ENCODE peak calls at places on chromosome 22, in seven cellular contexts. J is activated effector memory CD4-positive, alpha-beta T cell treated with Interleukin-2 at 50 U/mL for 16 hours; Q is activated T-helper 1 cell treated with anti-CD3 and anti-CD28 coated beads, Interleukin-12 subunit alpha, Interleukin-12 subunit beta, Interleukin-2, Interleukin-4 antibody, amounts not matched to agents 30 ng/mL and 10 ng/mL and 1 ng/mL, durations not matched to agents 14 hours and 24 hours and 36 hours; W is GM10248; G is left cardiac atrium; N is keratinocyte; R is T-helper 9 cell. M is an unnamed sample.

GRCh38 chr22:45688606-45689080 is 17.0 kb downstream of the ATXN10 start:
- DNase-seq in J (no peak), Q (no peak), W (no peak), G (no peak), N (peak; percentile 80), R (no peak), M (peak; percentile 88)

GRCh38 chr22:21942407-21942895 is 10.2 kb downstream of the PPM1F start:
- DNase-seq in J (no peak), Q (no peak), W (no peak), G (peak; percentile 95), N (peak; percentile 44), R (no peak), M (peak; percentile 89)

GRCh38 chr22:50119169-50119767 is 29.5 kb downstream of the MOV10L1 start:
- DNase-seq in J (no peak), Q (no peak), W (peak; percentile 4), G (no peak), N (no peak), R (no peak), M (no peak)

GRCh38 chr22:48695251-48695650 is 1132.4 kb downstream of the BRD1 start:
- DNase-seq in J (no peak), Q (no peak), W (no peak), G (peak; percentile 12), N (no peak), R (no peak), M (no peak)

GRCh38 chr22:23215294-23216204 is 35.2 kb downstream of the BCR start:
- DNase-seq in J (no peak), Q (no peak), W (no peak), G (peak; percentile 46), N (peak; percentile 21), R (no peak), M (peak; percentile 38)

GRCh38 chr22:39277135-39277607 is 32.4 kb upstream of the PDGFB start:
- DNase-seq in J (no peak), Q (no peak), W (no peak), G (no peak), N (no peak), R (no peak), M (peak; percentile 53)

GRCh38 chr22:44363214-44363979 is 50.6 kb upstream of the SHISAL1 start:
- DNase-seq in J (no peak), Q (no peak), W (no peak), G (peak; percentile 96), N (peak; percentile 75), R (no peak), M (peak; percentile 99)

GRCh38 chr22:40534379-40535188 is 101.9 kb downstream of the MRTFA start:
- DNase-seq in J (no peak), Q (no peak), W (no peak), G (no peak), N (no peak), R (no peak), M (peak; percentile 53)

GRCh38 chr22:38881997-38882396 is 10.0 kb upstream of the CBX6 start:
- DNase-seq in J (no peak), Q (no peak), W (no peak), G (no peak), N (no peak), R (no peak), M (no peak)

M was measured in fibroblast of pulmonary artery.